ENCODE peak calls at places on chromosome 21, in nine cellular contexts. One of them, this sample, is unnamed.

GRCh38 chr21:25871566-25871965 is 136.8 kb downstream of the GABPA start:
- DNase-seq in NCI-H1417: no peak
- DNase-seq in NCI-H1930: no peak
- DNase-seq in left ventricle myocardium superior: no peak
- DNase-seq in 8988T: no peak
- DNase-seq in progenitor cell of endocrine pancreas: no peak
- DNase-seq in psoas muscle: no peak
- DNase-seq in stimulated activated CD8-positive, alpha-beta memory T cell treated with anti-CD3 and anti-CD28 coated beads, Interleukin-7, amount 100 ng/mL, for 4 hours: no peak
- DNase-seq in NCI-H82: peak
- DNase-seq in this sample: no peak

GRCh38 chr21:34800797-34801518 is 132.2 kb downstream of the CLIC6 start:
- DNase-seq in NCI-H1417: no peak
- DNase-seq in NCI-H1930: no peak
- DNase-seq in left ventricle myocardium superior: no peak
- DNase-seq in 8988T: no peak
- DNase-seq in progenitor cell of endocrine pancreas: no peak
- DNase-seq in psoas muscle: no peak
- DNase-seq in stimulated activated CD8-positive, alpha-beta memory T cell treated with anti-CD3 and anti-CD28 coated beads, Interleukin-7, amount 100 ng/mL, for 4 hours: no peak
- DNase-seq in NCI-H82: no peak
- DNase-seq in this sample: peak

GRCh38 chr21:44424608-44425306 is 30.6 kb upstream of the LRRC3 start:
- DNase-seq in NCI-H1417: no peak
- DNase-seq in NCI-H1930: no peak
- DNase-seq in left ventricle myocardium superior: no peak
- DNase-seq in 8988T: no peak
- DNase-seq in progenitor cell of endocrine pancreas: no peak
- DNase-seq in psoas muscle: peak
- DNase-seq in stimulated activated CD8-positive, alpha-beta memory T cell treated with anti-CD3 and anti-CD28 coated beads, Interleukin-7, amount 100 ng/mL, for 4 hours: no peak
- DNase-seq in NCI-H82: no peak
- DNase-seq in this sample: no peak

GRCh38 chr21:45050786-45051489 is 23.4 kb upstream of the ADARB1 start:
- DNase-seq in NCI-H1417: no peak
- DNase-seq in NCI-H1930: no peak
- DNase-seq in left ventricle myocardium superior: no peak
- DNase-seq in 8988T: peak
- DNase-seq in progenitor cell of endocrine pancreas: no peak
- DNase-seq in psoas muscle: no peak
- DNase-seq in stimulated activated CD8-positive, alpha-beta memory T cell treated with anti-CD3 and anti-CD28 coated beads, Interleukin-7, amount 100 ng/mL, for 4 hours: no peak
- DNase-seq in NCI-H82: peak
- DNase-seq in this sample: no peak

GRCh38 chr21:39518055-39518844 is 66.5 kb downstream of the SH3BGR start:
- DNase-seq in NCI-H1417: peak
- DNase-seq in NCI-H1930: peak
- DNase-seq in left ventricle myocardium superior: no peak
- DNase-seq in 8988T: peak
- DNase-seq in progenitor cell of endocrine pancreas: peak
- DNase-seq in psoas muscle: no peak
- DNase-seq in stimulated activated CD8-positive, alpha-beta memory T cell treated with anti-CD3 and anti-CD28 coated beads, Interleukin-7, amount 100 ng/mL, for 4 hours: peak
- DNase-seq in NCI-H82: peak
- DNase-seq in this sample: peak

GRCh38 chr21:35014302-35015044 is 34.6 kb downstream of the RUNX1 start:
- DNase-seq in NCI-H1417: no peak
- DNase-seq in NCI-H1930: no peak
- DNase-seq in left ventricle myocardium superior: no peak
- DNase-seq in 8988T: no peak
- DNase-seq in progenitor cell of endocrine pancreas: no peak
- DNase-seq in psoas muscle: no peak
- DNase-seq in stimulated activated CD8-positive, alpha-beta memory T cell treated with anti-CD3 and anti-CD28 coated beads, Interleukin-7, amount 100 ng/mL, for 4 hours: no peak
- DNase-seq in NCI-H82: no peak
- DNase-seq in this sample: peak

GRCh38 chr21:33109574-33110339 is 39.8 kb downstream of the OLIG1 start:
- DNase-seq in NCI-H1417: peak
- DNase-seq in NCI-H1930: no peak
- DNase-seq in left ventricle myocardium superior: no peak
- DNase-seq in 8988T: no peak
- DNase-seq in progenitor cell of endocrine pancreas: no peak
- DNase-seq in psoas muscle: no peak
- DNase-seq in stimulated activated CD8-positive, alpha-beta memory T cell treated with anti-CD3 and anti-CD28 coated beads, Interleukin-7, amount 100 ng/mL, for 4 hours: no peak
- DNase-seq in NCI-H82: peak
- DNase-seq in this sample: peak

GRCh38 chr21:17351766-17352165 is 161.1 kb upstream of the CXADR start:
- DNase-seq in NCI-H1417: no peak
- DNase-seq in NCI-H1930: no peak
- DNase-seq in left ventricle myocardium superior: no peak
- DNase-seq in 8988T: no peak
- DNase-seq in progenitor cell of endocrine pancreas: no peak
- DNase-seq in psoas muscle: no peak
- DNase-seq in stimulated activated CD8-positive, alpha-beta memory T cell treated with anti-CD3 and anti-CD28 coated beads, Interleukin-7, amount 100 ng/mL, for 4 hours: no peak
- DNase-seq in NCI-H82: no peak
- DNase-seq in this sample: no peak

GRCh38 chr21:37642493-37642892 is 273.8 kb downstream of the KCNJ6 start:
- DNase-seq in NCI-H1417: peak
- DNase-seq in NCI-H1930: no peak
- DNase-seq in left ventricle myocardium superior: no peak
- DNase-seq in 8988T: no peak
- DNase-seq in progenitor cell of endocrine pancreas: no peak
- DNase-seq in psoas muscle: no peak
- DNase-seq in stimulated activated CD8-positive, alpha-beta memory T cell treated with anti-CD3 and anti-CD28 coated beads, Interleukin-7, amount 100 ng/mL, for 4 hours: no peak
- DNase-seq in NCI-H82: peak
- DNase-seq in this sample: peak

GRCh38 chr21:41894511-41894910 is 15.4 kb upstream of the PRDM15 start:
- DNase-seq in NCI-H1417: no peak
- DNase-seq in NCI-H1930: no peak
- DNase-seq in left ventricle myocardium superior: no peak
- DNase-seq in 8988T: no peak
- DNase-seq in progenitor cell of endocrine pancreas: no peak
- DNase-seq in psoas muscle: no peak
- DNase-seq in stimulated activated CD8-positive, alpha-beta memory T cell treated with anti-CD3 and anti-CD28 coated beads, Interleukin-7, amount 100 ng/mL, for 4 hours: no peak
- DNase-seq in NCI-H82: no peak
- DNase-seq in this sample: no peak

GRCh38 chr21:39852726-39853510 is 14.3 kb upstream of the PCP4 start:
- DNase-seq in NCI-H1417: no peak
- DNase-seq in NCI-H1930: no peak
- DNase-seq in left ventricle myocardium superior: no peak
- DNase-seq in 8988T: no peak
- DNase-seq in progenitor cell of endocrine pancreas: no peak
- DNase-seq in psoas muscle: no peak
- DNase-seq in stimulated activated CD8-positive, alpha-beta memory T cell treated with anti-CD3 and anti-CD28 coated beads, Interleukin-7, amount 100 ng/mL, for 4 hours: no peak
- DNase-seq in NCI-H82: no peak
- DNase-seq in this sample: no peak

GRCh38 chr21:43790053-43790524 is 712 bp downstream of the RRP1 start:
- DNase-seq in NCI-H1417: no peak
- DNase-seq in NCI-H1930: no peak
- DNase-seq in left ventricle myocardium superior: no peak
- DNase-seq in 8988T: no peak
- DNase-seq in progenitor cell of endocrine pancreas: no peak
- DNase-seq in psoas muscle: no peak
- DNase-seq in stimulated activated CD8-positive, alpha-beta memory T cell treated with anti-CD3 and anti-CD28 coated beads, Interleukin-7, amount 100 ng/mL, for 4 hours: no peak
- DNase-seq in NCI-H82: peak
- DNase-seq in this sample: no peak

GRCh38 chr21:16532841-16533240 is 803.1 kb downstream of the USP25 start:
- DNase-seq in NCI-H1417: no peak
- DNase-seq in NCI-H1930: no peak
- DNase-seq in left ventricle myocardium superior: no peak
- DNase-seq in 8988T: no peak
- DNase-seq in progenitor cell of endocrine pancreas: no peak
- DNase-seq in psoas muscle: no peak
- DNase-seq in stimulated activated CD8-positive, alpha-beta memory T cell treated with anti-CD3 and anti-CD28 coated beads, Interleukin-7, amount 100 ng/mL, for 4 hours: no peak
- DNase-seq in NCI-H82: no peak
- DNase-seq in this sample: no peak

GRCh38 chr21:45111703-45112102 is 37.3 kb downstream of the ADARB1 start:
- DNase-seq in NCI-H1417: no peak
- DNase-seq in NCI-H1930: no peak
- DNase-seq in left ventricle myocardium superior: no peak
- DNase-seq in 8988T: no peak
- DNase-seq in progenitor cell of endocrine pancreas: no peak
- DNase-seq in psoas muscle: no peak
- DNase-seq in stimulated activated CD8-positive, alpha-beta memory T cell treated with anti-CD3 and anti-CD28 coated beads, Interleukin-7, amount 100 ng/mL, for 4 hours: no peak
- DNase-seq in NCI-H82: no peak
- DNase-seq in this sample: no peak

GRCh38 chr21:42309753-42310213 is 5.4 kb downstream of the TFF3 start:
- DNase-seq in NCI-H1417: peak
- DNase-seq in NCI-H1930: peak
- DNase-seq in left ventricle myocardium superior: peak
- DNase-seq in 8988T: peak
- DNase-seq in progenitor cell of endocrine pancreas: peak
- DNase-seq in psoas muscle: peak
- DNase-seq in stimulated activated CD8-positive, alpha-beta memory T cell treated with anti-CD3 and anti-CD28 coated beads, Interleukin-7, amount 100 ng/mL, for 4 hours: peak
- DNase-seq in NCI-H82: peak
- DNase-seq in this sample: no peak

GRCh38 chr21:35203093-35204021 is 154.3 kb upstream of the RUNX1 start:
- DNase-seq in NCI-H1417: no peak
- DNase-seq in NCI-H1930: no peak
- DNase-seq in left ventricle myocardium superior: no peak
- DNase-seq in 8988T: no peak
- DNase-seq in progenitor cell of endocrine pancreas: no peak
- DNase-seq in psoas muscle: peak
- DNase-seq in stimulated activated CD8-positive, alpha-beta memory T cell treated with anti-CD3 and anti-CD28 coated beads, Interleukin-7, amount 100 ng/mL, for 4 hours: no peak
- DNase-seq in NCI-H82: no peak
- DNase-seq in this sample: no peak

GRCh38 chr21:44285547-44285992 is at the start of gene AIRE:
- DNase-seq in NCI-H1417: no peak
- DNase-seq in NCI-H1930: no peak
- DNase-seq in left ventricle myocardium superior: peak
- DNase-seq in 8988T: no peak
- DNase-seq in progenitor cell of endocrine pancreas: no peak
- DNase-seq in psoas muscle: peak
- DNase-seq in stimulated activated CD8-positive, alpha-beta memory T cell treated with anti-CD3 and anti-CD28 coated beads, Interleukin-7, amount 100 ng/mL, for 4 hours: no peak
- DNase-seq in NCI-H82: no peak
- DNase-seq in this sample: no peak

GRCh38 chr21:46509760-46510159 is 51.1 kb downstream of the DIP2A start:
- DNase-seq in NCI-H1417: no peak
- DNase-seq in NCI-H1930: no peak
- DNase-seq in left ventricle myocardium superior: no peak
- DNase-seq in 8988T: no peak
- DNase-seq in progenitor cell of endocrine pancreas: no peak
- DNase-seq in psoas muscle: no peak
- DNase-seq in stimulated activated CD8-positive, alpha-beta memory T cell treated with anti-CD3 and anti-CD28 coated beads, Interleukin-7, amount 100 ng/mL, for 4 hours: no peak
- DNase-seq in NCI-H82: peak
- DNase-seq in this sample: peak

GRCh38 chr21:42262826-42263225 is 43.9 kb downstream of the ABCG1 start:
- DNase-seq in NCI-H1417: no peak
- DNase-seq in NCI-H1930: no peak
- DNase-seq in left ventricle myocardium superior: peak
- DNase-seq in 8988T: no peak
- DNase-seq in progenitor cell of endocrine pancreas: no peak
- DNase-seq in psoas muscle: peak
- DNase-seq in stimulated activated CD8-positive, alpha-beta memory T cell treated with anti-CD3 and anti-CD28 coated beads, Interleukin-7, amount 100 ng/mL, for 4 hours: no peak
- DNase-seq in NCI-H82: no peak
- DNase-seq in this sample: peak

This sample was measured in mammary epithelial cell.